ENCODE peak calls at places on chromosomes 13 and 19, in eight cellular contexts. X is A673, A is heart left ventricle, K is cardiac muscle cell, T is H9, H is IMR-90, P is A549, J is spleen. Q is an unnamed sample. For H3K4me1, the result is how much of the 10 kb centered on the place peaks cover.

GRCh38 chr19:54319049-54319448 is 6.1 kb upstream of the LILRA5 start:
- DNase-seq in X (no peak), A (no peak), K (no peak), T (no peak), H (no peak), P (no peak), J (no peak), Q (no peak)

GRCh38 chr19:12769689-12770088 is 5.7 kb downstream of the HOOK2 start:
- DNase-seq in X (no peak), A (no peak), K (no peak), T (peak), H (no peak), P (no peak), J (no peak), Q (no peak)

GRCh38 chr19:6677924-6678689 is 8.1 kb upstream of the TNFSF14 start:
- DNase-seq in X (no peak), A (no peak), K (peak), T (peak), H (no peak), P (peak), J (peak), Q (peak)

GRCh38 chr19:40612831-40613668 is 11.9 kb downstream of the LTBP4 start:
- DNase-seq in X (peak), A (peak), K (peak), T (peak), H (no peak), P (peak), J (peak), Q (peak)

GRCh38 chr19:48654299-48655059 is 8.5 kb upstream of the CA11 start:
- DNase-seq in X (peak), A (no peak), K (no peak), T (no peak), H (no peak), P (no peak), J (no peak), Q (no peak)

GRCh38 chr19:5850189-5850588 is 1.1 kb downstream of the FUT3 start:
- DNase-seq in X (no peak), A (no peak), K (no peak), T (no peak), H (no peak), P (no peak), J (no peak), Q (no peak)

GRCh38 chr13:23921451-23921888 is 24.2 kb upstream of the C1QTNF9B start:
- DNase-seq in X (peak), A (no peak), K (peak), T (peak), H (peak), P (peak), J (no peak), Q (peak)

GRCh38 chr13:51935326-51936171 is 73.8 kb downstream of the CCDC70 start:
- DNase-seq in X (peak), A (no peak), K (peak), T (peak), H (no peak), P (peak), J (no peak), Q (no peak)

GRCh38 chr13:46685006-46685730 is 111.8 kb downstream of the ESD start:
- DNase-seq in X (peak), A (no peak), K (no peak), T (no peak), H (no peak), P (no peak), J (no peak), Q (no peak)
- H3K27ac ChIP-seq in X (peak), A (peak), K (peak), T (no peak), H (no peak), P (peak), J (peak), Q (no peak)

GRCh38 chr13:84648069-84648640 is 765.9 kb upstream of the SLITRK1 start:
- DNase-seq in X (no peak), A (no peak), K (peak), T (no peak), H (no peak), P (no peak), J (no peak), Q (no peak)
- TF ChIP-seq CTCF in X (peak), A (no peak), K (peak), T (no peak), H (peak), P (peak), J (no peak), Q (peak)

GRCh38 chr19:16605115-16605514 is 22.9 kb downstream of the MED26 start:
- DNase-seq in X (no peak), A (no peak), K (no peak), T (no peak), H (no peak), P (no peak), J (no peak), Q (no peak)
- H3K4me1 ChIP-seq in X (under half), A (half or more), K (under half), T (under half), H (under half), P (under half), J (half or more), Q (under half)

DNA sequence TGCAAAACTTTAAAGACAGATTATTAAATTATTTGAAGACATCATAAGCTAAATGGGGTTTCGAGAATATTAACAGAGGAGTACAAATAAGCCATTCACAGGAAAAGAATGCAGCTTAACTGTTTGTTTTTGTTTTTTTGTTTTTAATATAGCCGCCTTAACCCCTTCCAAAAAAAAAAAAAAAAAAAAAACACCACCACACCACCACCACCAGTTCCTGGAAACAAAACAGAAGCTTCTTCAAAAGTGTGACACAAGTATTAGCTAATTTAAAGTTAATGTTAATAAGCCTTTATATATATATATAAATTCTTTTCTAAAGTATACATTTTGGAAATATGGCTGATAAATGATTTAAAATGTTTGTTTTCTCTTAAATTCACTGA is 1.3 kb downstream of the RAP2A start:
- DNase-seq in X (no peak), A (no peak), K (no peak), T (no peak), H (no peak), P (no peak), J (no peak), Q (no peak)
- H3K27ac ChIP-seq in X (peak), A (no peak), K (peak), T (no peak), H (no peak), P (no peak), J (no peak), Q (no peak)

GRCh38 chr13:110028838-110029621 is 242.6 kb upstream of the IRS2 start:
- DNase-seq in X (no peak), A (no peak), K (no peak), T (no peak), H (no peak), P (no peak), J (no peak), Q (no peak)
- TF ChIP-seq CTCF in X (no peak), A (no peak), K (no peak), T (no peak), H (no peak), P (no peak), J (no peak), Q (no peak)

DNA sequence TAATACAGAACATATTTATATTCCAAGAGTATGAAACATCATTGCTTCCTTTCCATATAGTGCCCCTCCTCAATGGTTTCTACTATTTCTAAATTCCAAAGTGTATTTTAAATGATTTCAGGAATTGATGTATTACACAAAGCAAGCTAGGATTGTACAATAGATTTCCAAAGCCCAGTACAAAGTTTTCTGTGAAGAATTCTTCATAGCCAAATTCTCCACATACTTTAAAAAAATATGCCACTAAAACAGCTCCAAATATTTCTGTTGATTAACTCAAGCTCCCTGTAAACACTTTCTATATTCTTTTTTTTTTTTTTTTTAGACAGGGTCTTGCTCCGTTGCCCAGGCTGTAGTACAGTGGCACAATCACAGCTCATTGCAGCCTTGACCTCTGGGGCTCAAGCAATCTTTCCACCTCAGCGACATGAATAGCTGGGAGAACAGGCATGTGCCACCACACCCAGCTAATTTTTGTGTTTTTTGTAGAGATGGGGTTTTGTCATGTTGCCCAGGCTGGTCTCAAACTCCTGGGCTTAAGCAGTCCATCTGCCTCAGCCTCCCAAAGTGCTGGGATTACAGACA is 50.6 kb downstream of the ELF1 start:
- DNase-seq in X (no peak), A (no peak), K (no peak), T (no peak), H (no peak), P (no peak), J (no peak), Q (no peak)
- H3K4me1 ChIP-seq in X (under half), A (half or more), K (under half), T (under half), H (under half), P (under half), J (half or more), Q (under half)

DNA sequence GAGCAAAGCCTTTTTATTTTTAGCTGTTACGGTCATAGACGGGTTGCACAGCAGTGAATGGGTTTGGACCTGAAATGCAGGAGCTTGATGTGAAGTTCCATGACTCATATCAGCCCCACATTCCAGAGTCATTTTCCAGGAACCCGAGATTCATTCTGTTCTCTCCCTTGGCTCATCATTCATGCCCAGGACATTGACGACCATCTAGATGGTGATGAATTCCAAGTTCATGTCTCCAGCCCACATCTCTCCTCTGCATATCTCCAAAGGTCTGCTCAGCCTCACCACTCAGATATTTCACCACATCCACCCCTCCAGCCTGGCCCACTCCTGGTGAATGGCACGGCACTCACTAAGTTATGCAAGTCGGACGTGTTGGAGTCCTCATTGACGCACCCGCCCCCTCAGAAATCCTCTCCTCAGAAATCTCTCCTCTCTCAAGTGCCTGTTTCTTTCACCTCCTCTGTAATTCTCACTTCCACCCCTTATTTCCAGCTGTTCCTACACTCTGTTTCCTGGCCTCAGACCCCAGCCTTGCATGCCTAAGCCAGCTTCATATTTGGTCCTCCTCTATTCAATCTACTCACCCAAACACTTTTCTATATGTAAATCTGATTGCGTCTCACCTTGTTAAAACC is 83.1 kb downstream of the ALOX5AP start:
- DNase-seq in X (no peak), A (no peak), K (peak), T (no peak), H (peak), P (no peak), J (no peak), Q (peak)
- H3K27ac ChIP-seq in X (no peak), A (no peak), K (no peak), T (no peak), H (no peak), P (no peak), J (no peak), Q (no peak)

DNA sequence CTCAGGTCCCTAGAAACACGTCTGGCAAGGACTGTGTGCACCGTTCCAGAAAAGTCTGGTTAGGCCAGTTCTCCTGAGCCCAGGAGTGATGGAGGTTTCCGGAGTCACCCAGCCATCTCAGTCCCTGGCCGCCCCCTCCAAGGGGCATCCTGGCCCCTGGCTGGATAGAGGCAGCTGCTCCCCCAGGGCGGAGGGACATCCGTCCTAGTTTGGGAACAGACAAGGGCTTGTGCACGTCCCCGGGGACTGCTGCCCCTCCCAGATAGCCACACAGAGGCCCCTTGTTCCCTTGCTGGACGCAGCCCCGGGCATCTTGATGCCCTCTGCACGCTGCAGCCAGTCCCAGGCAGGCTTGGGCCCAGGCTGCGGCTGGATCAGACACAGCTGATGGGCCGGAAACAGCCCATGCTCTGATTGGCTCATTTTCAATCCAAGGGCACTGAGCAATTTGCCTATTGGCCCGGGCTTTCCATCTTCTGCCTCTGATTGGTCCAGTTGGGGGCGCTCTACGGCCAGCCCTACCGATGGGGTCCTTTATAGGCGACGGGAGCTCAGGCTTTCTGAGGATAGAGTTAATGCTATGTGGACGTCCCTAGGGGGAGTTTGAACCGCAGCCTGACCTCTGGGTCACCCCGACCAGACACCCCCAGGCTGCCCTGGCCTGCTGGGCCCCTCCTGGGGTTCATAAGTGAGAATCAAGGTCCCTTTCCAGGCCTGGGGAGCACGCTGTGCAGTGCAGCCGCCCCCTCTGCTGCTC is 3.7 kb downstream of the S1PR2 start:
- DNase-seq in X (no peak), A (peak), K (peak), T (peak), H (no peak), P (no peak), J (no peak), Q (no peak)
- TF ChIP-seq CTCF in X (peak), A (no peak), K (no peak), T (peak), H (peak), P (no peak), J (no peak), Q (peak)

GRCh38 chr13:33520480-33520839 is 234.9 kb upstream of the STARD13 start:
- DNase-seq in X (no peak), A (no peak), K (no peak), T (no peak), H (no peak), P (no peak), J (no peak), Q (no peak)

GRCh38 chr13:33514362-33514761 is 228.8 kb upstream of the STARD13 start:
- DNase-seq in X (no peak), A (no peak), K (no peak), T (peak), H (no peak), P (no peak), J (no peak), Q (no peak)

GRCh38 chr13:33512880-33513554 is 227.5 kb upstream of the STARD13 start:
- DNase-seq in X (no peak), A (no peak), K (no peak), T (no peak), H (peak), P (no peak), J (no peak), Q (no peak)

GRCh38 chr13:33519561-33520479 is 234.3 kb upstream of the STARD13 start:
- DNase-seq in X (no peak), A (no peak), K (peak), T (no peak), H (peak), P (no peak), J (no peak), Q (no peak)

GRCh38 chr13:33518442-33518841 is 232.9 kb upstream of the STARD13 start:
- DNase-seq in X (no peak), A (no peak), K (no peak), T (no peak), H (no peak), P (no peak), J (no peak), Q (no peak)
- H3K4me1 ChIP-seq in X (under half), A (under half), K (under half), T (under half), H (under half), P (under half), J (under half), Q (under half)

Q was measured in foreskin keratinocyte.